ENCODE peak calls at places on chromosomes 11 and 22, in four cellular contexts. One of them, this sample, is unnamed.

GRCh38 chr22:23608583-23608982 is 23.5 kb downstream of the DRICH1 start:
- DNase-seq in neural crest cell: peak; percentile 30
- DNase-seq in lower leg skin: peak; percentile 58
- DNase-seq in A549: no peak
- DNase-seq in this sample: no peak

GRCh38 chr11:111370902-111371578 is 8.0 kb downstream of the POU2AF1 start:
- DNase-seq in lower leg skin: no peak
- DNase-seq in A549: no peak
- DNase-seq in neural crest cell: no peak
- DNase-seq in this sample: no peak

GRCh38 chr11:116257092-116257491 is 515.7 kb downstream of the BUD13 start:
- DNase-seq in neural crest cell: no peak
- DNase-seq in A549: no peak
- DNase-seq in lower leg skin: no peak
- DNase-seq in this sample: no peak

GRCh38 chr11:33696931-33697638 is 3.5 kb downstream of the C11orf91 start:
- DNase-seq in lower leg skin: no peak
- DNase-seq in neural crest cell: no peak
- DNase-seq in A549: no peak
- DNase-seq in this sample: no peak

GRCh38 chr11:73001615-73002014 is 140.5 kb downstream of the FCHSD2 start:
- DNase-seq in neural crest cell: no peak
- DNase-seq in lower leg skin: no peak
- DNase-seq in A549: peak; percentile 58
- DNase-seq in this sample: no peak

GRCh38 chr11:121237686-121238658 is 54.6 kb upstream of the SC5D start:
- DNase-seq in lower leg skin: no peak
- DNase-seq in A549: no peak
- DNase-seq in neural crest cell: no peak
- DNase-seq in this sample: no peak

GRCh38 chr11:23320131-23320530 is 459.9 kb upstream of the CCDC179 start:
- DNase-seq in neural crest cell: no peak
- DNase-seq in A549: no peak
- DNase-seq in lower leg skin: no peak
- DNase-seq in this sample: no peak

GRCh38 chr22:26474687-26475086 is 8.9 kb downstream of the HPS4 start:
- DNase-seq in neural crest cell: no peak
- DNase-seq in A549: no peak
- DNase-seq in lower leg skin: no peak
- DNase-seq in this sample: no peak

GRCh38 chr11:116193321-116194114 is 579.3 kb downstream of the BUD13 start:
- DNase-seq in lower leg skin: no peak
- DNase-seq in A549: peak; percentile 2
- DNase-seq in neural crest cell: peak; percentile 45
- DNase-seq in this sample: peak; percentile 84

GRCh38 chr11:68325183-68325893 is 12.9 kb downstream of the LRP5 start:
- DNase-seq in A549: no peak
- DNase-seq in lower leg skin: no peak
- DNase-seq in neural crest cell: no peak
- DNase-seq in this sample: no peak
- TF ChIP-seq CTCF in A549: no peak
- TF ChIP-seq CTCF in lower leg skin: no peak
- TF ChIP-seq CTCF in neural crest cell: peak; percentile 23
- TF ChIP-seq CTCF in this sample: no peak

GRCh38 chr22:46682011-46682731 is 55.9 kb downstream of the CERK start:
- DNase-seq in A549: no peak
- DNase-seq in neural crest cell: no peak
- DNase-seq in lower leg skin: no peak
- DNase-seq in this sample: no peak

GRCh38 chr22:46679711-46680269 is 58.3 kb downstream of the CERK start:
- DNase-seq in lower leg skin: no peak
- DNase-seq in A549: no peak
- DNase-seq in neural crest cell: no peak
- DNase-seq in this sample: no peak

GRCh38 chr22:46678785-46679700 is 58.9 kb downstream of the GRAMD4 start:
- DNase-seq in A549: no peak
- DNase-seq in lower leg skin: no peak
- DNase-seq in neural crest cell: no peak
- DNase-seq in this sample: no peak

GRCh38 chr22:46678003-46678657 is 57.9 kb downstream of the GRAMD4 start:
- DNase-seq in A549: no peak
- DNase-seq in neural crest cell: no peak
- DNase-seq in lower leg skin: no peak
- DNase-seq in this sample: no peak

GRCh38 chr22:46681010-46681409 is 57.0 kb downstream of the CERK start:
- DNase-seq in neural crest cell: no peak
- DNase-seq in A549: peak; percentile 22
- DNase-seq in lower leg skin: no peak
- DNase-seq in this sample: no peak
- TF ChIP-seq CTCF in neural crest cell: no peak
- TF ChIP-seq CTCF in A549: no peak
- TF ChIP-seq CTCF in lower leg skin: no peak
- TF ChIP-seq CTCF in this sample: no peak

GRCh38 chr11:2836335-2837095 is 49.1 kb downstream of the CDKN1C start:
- DNase-seq in neural crest cell: no peak
- DNase-seq in A549: no peak
- DNase-seq in lower leg skin: no peak
- DNase-seq in this sample: no peak

GRCh38 chr11:2838091-2838490 is 47.5 kb downstream of the CDKN1C start:
- DNase-seq in neural crest cell: no peak
- DNase-seq in lower leg skin: no peak
- DNase-seq in A549: no peak
- DNase-seq in this sample: no peak

GRCh38 chr11:2837651-2838050 is 47.9 kb downstream of the CDKN1C start:
- DNase-seq in lower leg skin: no peak
- DNase-seq in neural crest cell: no peak
- DNase-seq in A549: no peak
- DNase-seq in this sample: no peak

GRCh38 chr11:2835768-2836150 is 49.8 kb downstream of the CDKN1C start:
- DNase-seq in A549: no peak
- DNase-seq in neural crest cell: no peak
- DNase-seq in lower leg skin: no peak
- DNase-seq in this sample: no peak

GRCh38 chr11:2837096-2837601 is 48.4 kb downstream of the CDKN1C start:
- DNase-seq in lower leg skin: peak; percentile 92
- DNase-seq in neural crest cell: peak; percentile 86
- DNase-seq in A549: peak; percentile 42
- DNase-seq in this sample: peak; percentile 69
- TF ChIP-seq CTCF in lower leg skin: no peak
- TF ChIP-seq CTCF in neural crest cell: peak; percentile 56
- TF ChIP-seq CTCF in A549: no peak
- TF ChIP-seq CTCF in this sample: no peak

GRCh38 chr11:119942021-119942420 is 195.9 kb downstream of the TRIM29 start:
- DNase-seq in neural crest cell: no peak
- DNase-seq in A549: no peak
- DNase-seq in lower leg skin: peak; percentile 68
- DNase-seq in this sample: no peak
- TF ChIP-seq CTCF in neural crest cell: peak; percentile 26
- TF ChIP-seq CTCF in A549: no peak
- TF ChIP-seq CTCF in lower leg skin: no peak
- TF ChIP-seq CTCF in this sample: no peak

GRCh38 chr11:69943066-69943465 is 123.8 kb upstream of the FGF3 start:
- DNase-seq in lower leg skin: no peak
- DNase-seq in neural crest cell: no peak
- DNase-seq in A549: peak; percentile 51
- DNase-seq in this sample: no peak
- TF ChIP-seq CTCF in lower leg skin: no peak
- TF ChIP-seq CTCF in neural crest cell: no peak
- TF ChIP-seq CTCF in A549: peak; percentile 50
- TF ChIP-seq CTCF in this sample: no peak

DNA sequence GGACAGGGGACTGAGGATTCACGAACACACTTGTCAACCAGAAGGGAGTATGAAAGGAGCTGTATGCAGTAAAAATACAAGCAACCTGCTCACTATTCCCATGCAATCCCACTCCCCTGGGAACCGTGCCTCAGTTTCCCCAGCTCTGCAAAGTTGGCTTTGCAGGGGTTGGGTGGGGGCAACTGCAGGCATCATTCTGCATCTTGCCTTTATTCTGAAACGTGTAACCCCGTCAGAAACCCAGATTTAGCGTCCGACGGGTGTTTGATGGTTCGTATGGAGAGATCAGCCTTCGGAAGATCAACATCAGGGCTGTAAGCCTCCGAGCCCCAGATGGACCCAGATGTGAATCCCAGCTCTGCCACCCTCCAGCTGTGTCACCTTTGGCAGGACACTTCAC is 3.6 kb downstream of the CYTH4 start:
- DNase-seq in A549: no peak
- DNase-seq in neural crest cell: no peak
- DNase-seq in lower leg skin: no peak
- DNase-seq in this sample: no peak
- TF ChIP-seq CTCF in A549: no peak
- TF ChIP-seq CTCF in neural crest cell: no peak
- TF ChIP-seq CTCF in lower leg skin: no peak
- TF ChIP-seq CTCF in this sample: no peak

GRCh38 chr11:74121804-74122203 is 49.0 kb downstream of the C2CD3 start:
- DNase-seq in neural crest cell: no peak
- DNase-seq in lower leg skin: no peak
- DNase-seq in A549: no peak
- DNase-seq in this sample: no peak

GRCh38 chr11:74123008-74123448 is 47.8 kb downstream of the C2CD3 start:
- DNase-seq in A549: peak; percentile 79
- DNase-seq in lower leg skin: no peak
- DNase-seq in neural crest cell: no peak
- DNase-seq in this sample: no peak
- TF ChIP-seq CTCF in A549: no peak
- TF ChIP-seq CTCF in lower leg skin: no peak
- TF ChIP-seq CTCF in neural crest cell: no peak
- TF ChIP-seq CTCF in this sample: no peak

This sample was measured in lung.